ENCODE peak calls at places on chromosomes 12 and 14, in four cellular contexts. One of them, this sample, is unnamed.

GRCh38 chr12:30003321-30003720 is 219.6 kb upstream of the TMTC1 start:
- DNase-seq in cardiac muscle cell: no peak
- DNase-seq in HEK293T: no peak
- DNase-seq in fibroblast of pulmonary artery: no peak
- DNase-seq in this sample: no peak

GRCh38 chr14:23306412-23307145 is at the start of gene BCL2L2:
- DNase-seq in HEK293T: peak
- DNase-seq in fibroblast of pulmonary artery: peak
- DNase-seq in cardiac muscle cell: peak
- DNase-seq in this sample: peak

GRCh38 chr14:91115986-91116385 is 2.1 kb downstream of the DGLUCY start:
- DNase-seq in cardiac muscle cell: no peak
- DNase-seq in HEK293T: no peak
- DNase-seq in fibroblast of pulmonary artery: peak
- DNase-seq in this sample: peak

GRCh38 chr14:35558680-35559079 is 24.7 kb downstream of the INSM2 start:
- DNase-seq in fibroblast of pulmonary artery: no peak
- DNase-seq in cardiac muscle cell: no peak
- DNase-seq in HEK293T: no peak
- DNase-seq in this sample: peak

GRCh38 chr14:100875126-100875525 is 28.4 kb downstream of the RTL1 start:
- DNase-seq in cardiac muscle cell: no peak
- DNase-seq in fibroblast of pulmonary artery: no peak
- DNase-seq in HEK293T: no peak
- DNase-seq in this sample: no peak

GRCh38 chr14:65704850-65705249 is 292.3 kb downstream of the FUT8 start:
- DNase-seq in HEK293T: no peak
- DNase-seq in cardiac muscle cell: peak
- DNase-seq in fibroblast of pulmonary artery: peak
- DNase-seq in this sample: no peak

GRCh38 chr12:123232472-123232806 is 502 bp downstream of the MPHOSPH9 start:
- DNase-seq in cardiac muscle cell: no peak
- DNase-seq in HEK293T: no peak
- DNase-seq in fibroblast of pulmonary artery: no peak
- DNase-seq in this sample: no peak

GRCh38 chr12:124651508-124652273 is 84.3 kb upstream of the NCOR2 start:
- DNase-seq in fibroblast of pulmonary artery: no peak
- DNase-seq in HEK293T: no peak
- DNase-seq in cardiac muscle cell: no peak
- DNase-seq in this sample: peak

GRCh38 chr14:65359503-65359902 is 53.0 kb upstream of the FUT8 start:
- DNase-seq in cardiac muscle cell: no peak
- DNase-seq in HEK293T: no peak
- DNase-seq in fibroblast of pulmonary artery: peak
- DNase-seq in this sample: no peak

GRCh38 chr12:117580718-117581062 is 219.3 kb upstream of the NOS1 start:
- DNase-seq in cardiac muscle cell: peak
- DNase-seq in fibroblast of pulmonary artery: no peak
- DNase-seq in HEK293T: peak
- DNase-seq in this sample: peak